ENCODE peak calls at places on chromosomes 2 and 18, in eight cellular contexts. U, R, Y, H, D, A, I and X are unnamed samples.

GRCh38 chr18:67730884-67731283 is 214.4 kb upstream of the DSEL start:
- DNase-seq in Y (no peak), R (no peak), I (peak; percentile 76), U (no peak), H (no peak), D (peak; percentile 49), A (no peak), X (no peak)

GRCh38 chr2:188628989-188629889 is 337.6 kb downstream of the GULP1 start:
- DNase-seq in H (no peak), U (no peak), I (peak; percentile 67), A (no peak), Y (no peak), D (peak; percentile 63), R (no peak), X (no peak)

GRCh38 chr2:200306969-200307811 is 697 bp downstream of the SPATS2L start:
- DNase-seq in U (peak; percentile 52), D (peak; percentile 42), A (peak; percentile 55), H (peak; percentile 64), Y (peak; percentile 60), I (no peak), R (peak; percentile 79), X (no peak)

GRCh38 chr2:240060977-240061591 is 7.8 kb upstream of the OR6B3 start:
- DNase-seq in Y (peak; percentile 70), U (peak; percentile 20), H (peak; percentile 52), A (peak; percentile 24), D (peak; percentile 59), R (no peak), I (peak; percentile 57), X (no peak)

GRCh38 chr2:63903003-63903402 is 61.3 kb downstream of the UGP2 start:
- DNase-seq in I (peak; percentile 26), A (no peak), D (peak; percentile 17), U (no peak), Y (no peak), R (no peak), H (no peak), X (no peak)

GRCh38 chr2:176334729-176335128 is 65.5 kb downstream of the MTX2 start:
- DNase-seq in D (no peak), H (no peak), I (no peak), R (no peak), U (no peak), Y (no peak), A (no peak), X (no peak)

GRCh38 chr18:32278148-32278799 is 88.4 kb downstream of the MEP1B start:
- DNase-seq in R (no peak), H (no peak), I (no peak), Y (peak; percentile 63), D (no peak), U (peak; percentile 38), A (no peak), X (no peak)

GRCh38 chr2:108383146-108383830 is 5.5 kb downstream of the SULT1C4 start:
- DNase-seq in D (no peak), U (no peak), H (no peak), I (no peak), R (no peak), A (no peak), Y (no peak), X (peak; percentile 15)

GRCh38 chr2:226031962-226032441 is 632.5 kb downstream of the NYAP2 start:
- DNase-seq in D (no peak), Y (no peak), A (no peak), R (no peak), I (peak; percentile 44), U (no peak), H (no peak), X (no peak)

GRCh38 chr18:44818668-44819403 is 138.1 kb downstream of the SETBP1 start:
- DNase-seq in R (no peak), I (no peak), Y (no peak), H (no peak), D (no peak), A (no peak), U (no peak), X (no peak)

GRCh38 chr18:56709463-56709862 is 58.3 kb downstream of the WDR7 start:
- DNase-seq in I (peak; percentile 90), Y (peak; percentile 55), D (peak; percentile 65), A (peak; percentile 30), R (no peak), H (no peak), U (no peak), X (peak; percentile 33)

GRCh38 chr2:143936758-143937562 is 583.0 kb downstream of the ZEB2 start:
- DNase-seq in A (no peak), D (peak; percentile 18), Y (no peak), R (peak; percentile 70), H (peak; percentile 54), I (peak; percentile 31), U (no peak), X (no peak)

GRCh38 chr2:15890936-15891905 is 49.1 kb upstream of the MYCN start:
- DNase-seq in A (no peak), U (no peak), I (no peak), Y (no peak), D (peak; percentile 18), R (no peak), H (no peak), X (no peak)

GRCh38 chr18:12076424-12077140 is 17.1 kb upstream of the ANKRD62 start:
- DNase-seq in R (peak; percentile 62), I (peak; percentile 7), U (no peak), D (peak; percentile 27), H (peak; percentile 61), A (peak; percentile 49), Y (no peak), X (no peak)

GRCh38 chr18:46596119-46596518 is 60.9 kb downstream of the LOXHD1 start:
- DNase-seq in H (no peak), D (no peak), Y (no peak), R (no peak), U (no peak), I (peak; percentile 3), A (no peak), X (no peak)

GRCh38 chr2:77228379-77228778 is 293.8 kb downstream of the LRRTM4 start:
- DNase-seq in U (no peak), R (no peak), Y (no peak), D (no peak), A (no peak), H (no peak), I (no peak), X (no peak)

GRCh38 chr2:109439315-109439714 is 174.5 kb downstream of the SEPTIN10 start:
- DNase-seq in I (no peak), D (no peak), H (no peak), A (no peak), Y (no peak), U (no peak), R (peak; percentile 19), X (no peak)

GRCh38 chr2:24050041-24050655 is 607 bp downstream of the FKBP1B start:
- DNase-seq in Y (peak; percentile 50), H (peak; percentile 41), D (no peak), U (peak; percentile 19), I (no peak), A (no peak), R (peak; percentile 71), X (no peak)

GRCh38 chr2:118121986-118122767 is 33.9 kb downstream of the INSIG2 start:
- DNase-seq in Y (no peak), I (no peak), D (no peak), H (no peak), A (no peak), U (no peak), R (no peak), X (no peak)

GRCh38 chr2:96773922-96774321 is 13.2 kb downstream of the CNNM4 start:
- DNase-seq in A (no peak), I (no peak), U (no peak), D (no peak), Y (peak; percentile 70), R (no peak), H (peak; percentile 26), X (no peak)

GRCh38 chr2:216829533-216829932 is 30.3 kb downstream of the TNP1 start:
- DNase-seq in Y (peak; percentile 51), R (peak; percentile 79), D (no peak), I (peak; percentile 63), A (no peak), U (peak; percentile 55), H (peak; percentile 82), X (no peak)

GRCh38 chr2:20666364-20667150 is at the start of gene GDF7:
- DNase-seq in U (peak; percentile 60), D (peak; percentile 41), R (no peak), I (no peak), Y (peak; percentile 69), H (peak; percentile 55), A (peak; percentile 44), X (no peak)

GRCh38 chr2:174605687-174606086 is 8.1 kb upstream of the WIPF1 start:
- DNase-seq in Y (no peak), I (peak; percentile 59), A (no peak), R (no peak), U (no peak), D (peak; percentile 51), H (no peak), X (no peak)

GRCh38 chr2:1324884-1325283 is 88.4 kb upstream of the TPO start:
- DNase-seq in D (no peak), R (no peak), A (no peak), I (no peak), Y (no peak), H (peak; percentile 13), U (no peak), X (no peak)

GRCh38 chr2:238720232-238720672 is 127.6 kb upstream of the TWIST2 start:
- DNase-seq in A (peak; percentile 63), U (peak; percentile 56), D (peak; percentile 59), Y (peak; percentile 65), I (peak; percentile 19), H (peak; percentile 52), R (no peak), X (peak; percentile 52)

DNA sequence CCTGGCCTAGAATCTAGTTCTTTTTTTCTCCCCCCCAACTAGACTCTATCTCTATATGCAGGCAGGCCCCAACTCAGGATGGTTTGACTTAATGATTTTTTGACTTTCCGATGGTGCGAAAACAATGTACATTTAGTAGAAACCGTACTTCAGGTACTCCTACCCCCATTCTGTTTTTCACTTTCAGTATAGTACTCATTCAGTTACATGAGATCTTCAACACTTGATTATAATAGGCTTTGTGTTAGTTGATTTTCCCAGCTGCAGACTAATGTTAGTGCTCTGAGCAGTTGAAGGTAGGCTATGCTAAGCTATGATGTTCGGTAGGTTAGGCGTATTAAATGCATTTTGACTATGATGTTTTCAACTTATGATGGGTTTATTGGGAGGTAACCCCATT is 37.7 kb downstream of the PLEKHB2 start:
- DNase-seq in A (no peak), I (no peak), U (no peak), D (no peak), Y (no peak), R (no peak), H (no peak), X (no peak)
- TF ChIP-seq POLR2A in A (no peak), I (no peak), U (no peak), D (no peak), Y (no peak), R (no peak), H (no peak), X (no peak)

GRCh38 chr2:100563407-100564247 is 834 bp downstream of the PDCL3 start:
- DNase-seq in I (no peak), H (no peak), Y (peak; percentile 49), D (no peak), U (no peak), A (peak; percentile 42), R (no peak), X (no peak)
- TF ChIP-seq POLR2A in I (no peak), H (no peak), Y (no peak), D (no peak), U (no peak), A (peak; percentile 15), R (no peak), X (no peak)

GRCh38 chr2:218381916-218382366 is at the start of gene SLC11A1:
- DNase-seq in R (peak; percentile 80), H (no peak), D (no peak), I (no peak), U (peak; percentile 32), A (no peak), Y (no peak), X (no peak)
- TF ChIP-seq POLR2A in R (no peak), H (no peak), D (no peak), I (no peak), U (peak; percentile 45), A (no peak), Y (peak; percentile 8), X (no peak)

GRCh38 chr2:219540784-219541504 is 2.7 kb downstream of the CHPF start:
- DNase-seq in D (no peak), H (no peak), Y (no peak), A (no peak), I (no peak), R (no peak), U (no peak), X (no peak)
- TF ChIP-seq POLR2A in D (no peak), H (no peak), Y (no peak), A (no peak), I (no peak), R (no peak), U (no peak), X (no peak)